ENCODE peak calls at places on chromosome 21, in four cellular contexts. K, O, Z and Y are unnamed samples.

GRCh38 chr21:36473203-36473602 is 6.7 kb downstream of the CLDN14 start:
- DNase-seq in K (no peak), Z (no peak), O (no peak), Y (no peak)

GRCh38 chr21:24050233-24050632 is 1557.0 kb downstream of the MRPL39 start:
- DNase-seq in O (no peak), K (no peak), Z (no peak), Y (no peak)

GRCh38 chr21:25931791-25932190 is 197.0 kb downstream of the GABPA start:
- DNase-seq in K (no peak), O (no peak), Z (no peak), Y (no peak)

GRCh38 chr21:45041351-45041805 is 33.0 kb upstream of the ADARB1 start:
- DNase-seq in Z (peak), K (no peak), O (peak), Y (no peak)

GRCh38 chr21:45698493-45698947 is 55.0 kb downstream of the PCBP3 start:
- DNase-seq in O (peak), Z (peak), K (no peak), Y (no peak)

GRCh38 chr21:26850116-26850643 is 5.0 kb upstream of the ADAMTS1 start:
- DNase-seq in K (peak), O (peak), Z (no peak), Y (no peak)

GRCh38 chr21:37546949-37547614 is 180.5 kb downstream of the DYRK1A start:
- DNase-seq in Z (no peak), K (no peak), O (no peak), Y (no peak)

GRCh38 chr21:37753122-37753599 is 163.1 kb downstream of the KCNJ6 start:
- DNase-seq in O (no peak), K (no peak), Z (no peak), Y (no peak)

GRCh38 chr21:25953659-25954058 is 216.9 kb downstream of the APP start:
- DNase-seq in O (no peak), K (no peak), Z (no peak), Y (no peak)

GRCh38 chr21:14687277-14687642 is 141.1 kb upstream of the SAMSN1 start:
- DNase-seq in K (no peak), Z (no peak), O (no peak), Y (no peak)

GRCh38 chr21:39556176-39556575 is 56.6 kb upstream of the B3GALT5 start:
- DNase-seq in K (peak), O (no peak), Z (no peak), Y (no peak)

GRCh38 chr21:23960769-23961168 is 1646.5 kb downstream of the MRPL39 start:
- DNase-seq in Z (no peak), O (no peak), K (no peak), Y (no peak)

GRCh38 chr21:23887709-23888303 is 1719.5 kb downstream of the MRPL39 start:
- DNase-seq in K (no peak), O (no peak), Z (no peak), Y (peak)

GRCh38 chr21:15908187-15908586 is 178.4 kb downstream of the USP25 start:
- DNase-seq in O (peak), Z (no peak), K (no peak), Y (no peak)

GRCh38 chr21:37358392-37358791 is 8.2 kb upstream of the DYRK1A start:
- DNase-seq in Z (no peak), K (no peak), O (no peak), Y (no peak)

GRCh38 chr21:19547951-19548635 is 1144.5 kb upstream of the TMPRSS15 start:
- DNase-seq in Z (no peak), O (no peak), K (no peak), Y (no peak)

GRCh38 chr21:45877821-45878469 is 103.6 kb upstream of the COL6A1 start:
- DNase-seq in Z (no peak), O (no peak), K (no peak), Y (no peak)

GRCh38 chr21:28828981-28829380 is 163.7 kb downstream of the LTN1 start:
- DNase-seq in K (no peak), O (no peak), Z (no peak), Y (no peak)

GRCh38 chr21:45640888-45641479 is 2.5 kb upstream of the PCBP3 start:
- DNase-seq in K (peak), Z (no peak), O (peak), Y (no peak)

GRCh38 chr21:46002841-46003574 is 21.4 kb downstream of the COL6A1 start:
- DNase-seq in O (no peak), K (no peak), Z (no peak), Y (no peak)

GRCh38 chr21:42112857-42113256 is 41.7 kb downstream of the UMODL1 start:
- DNase-seq in Z (no peak), K (no peak), O (peak), Y (no peak)
- TF ChIP-seq CTCF in Z (no peak), K (no peak), O (no peak), Y (no peak)

DNA sequence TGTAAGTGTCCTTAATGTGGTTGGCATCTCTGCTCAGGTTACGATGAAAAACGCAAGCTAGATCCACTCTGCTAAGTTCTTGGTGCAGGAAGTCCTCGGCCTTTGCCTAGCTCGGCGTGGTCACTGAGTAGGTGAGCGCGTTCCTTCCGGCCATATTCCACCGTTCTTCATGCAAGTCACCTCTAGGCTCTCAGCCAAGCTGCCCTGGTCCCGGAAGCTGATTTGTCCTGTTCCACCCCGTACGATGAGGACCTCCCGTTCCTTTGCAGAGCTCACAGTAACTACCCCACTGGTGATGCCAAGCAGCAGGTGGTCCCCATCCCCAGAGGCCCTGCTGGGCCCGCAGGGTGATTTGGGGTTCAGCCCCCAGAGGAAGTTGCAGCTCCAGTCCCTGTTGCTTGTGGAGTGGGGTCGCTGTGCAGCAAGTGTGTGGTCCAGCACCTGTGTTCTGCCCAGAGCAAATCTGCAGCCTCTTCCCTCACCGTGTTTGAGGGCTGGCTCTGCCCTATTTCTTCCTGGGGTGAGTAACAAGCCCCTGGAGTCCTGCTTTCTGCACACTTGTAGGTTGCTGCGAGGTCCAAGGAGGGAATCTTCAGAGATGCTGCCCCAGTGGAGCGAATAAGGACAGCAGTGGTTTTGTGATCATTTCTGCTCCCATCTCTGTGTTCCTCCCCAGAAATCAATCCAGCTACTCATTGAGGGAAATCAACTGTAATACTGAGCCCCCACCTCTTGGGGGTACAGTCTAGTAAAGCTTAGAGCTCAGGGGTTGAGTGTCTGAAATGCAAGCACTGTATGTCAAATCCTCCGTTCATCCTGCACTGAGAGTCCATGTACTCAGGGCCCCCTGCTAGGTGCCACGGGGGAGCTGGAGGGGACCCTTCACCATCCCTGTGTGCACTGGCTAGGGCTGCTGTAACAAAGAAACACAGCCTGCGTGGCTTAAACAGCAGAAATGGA is 2.3 kb downstream of the UMODL1 start:
- DNase-seq in O (no peak), K (no peak), Z (no peak), Y (no peak)
- TF ChIP-seq CTCF in O (no peak), K (no peak), Z (no peak), Y (no peak)

DNA sequence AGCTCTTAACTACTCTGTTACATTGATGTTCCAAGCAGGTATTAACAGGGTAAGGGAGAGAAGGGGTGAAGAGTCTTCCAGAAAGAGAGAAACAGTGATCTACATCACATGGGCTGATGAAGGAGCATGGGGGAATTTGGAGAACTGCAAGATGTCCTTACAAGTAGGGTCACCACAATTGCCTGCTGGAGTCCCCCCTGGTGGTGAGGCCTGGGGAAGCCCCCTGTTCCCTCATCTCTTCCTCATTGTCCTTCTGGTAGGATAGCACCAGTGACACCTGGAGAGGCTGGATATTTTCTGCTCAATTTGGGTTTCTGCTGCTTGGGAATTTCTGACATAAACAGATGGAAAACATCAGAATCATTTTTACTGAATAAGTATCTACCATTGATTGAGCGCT is 126.6 kb downstream of the RUNX1 start:
- DNase-seq in Z (no peak), K (no peak), O (no peak), Y (no peak)
- TF ChIP-seq CTCF in Z (no peak), K (peak), O (no peak), Y (no peak)

GRCh38 chr21:43797925-43798715 is 8.7 kb downstream of the RRP1 start:
- DNase-seq in Z (no peak), K (no peak), O (no peak), Y (no peak)
- TF ChIP-seq CTCF in Z (no peak), K (no peak), O (no peak), Y (no peak)

DNA sequence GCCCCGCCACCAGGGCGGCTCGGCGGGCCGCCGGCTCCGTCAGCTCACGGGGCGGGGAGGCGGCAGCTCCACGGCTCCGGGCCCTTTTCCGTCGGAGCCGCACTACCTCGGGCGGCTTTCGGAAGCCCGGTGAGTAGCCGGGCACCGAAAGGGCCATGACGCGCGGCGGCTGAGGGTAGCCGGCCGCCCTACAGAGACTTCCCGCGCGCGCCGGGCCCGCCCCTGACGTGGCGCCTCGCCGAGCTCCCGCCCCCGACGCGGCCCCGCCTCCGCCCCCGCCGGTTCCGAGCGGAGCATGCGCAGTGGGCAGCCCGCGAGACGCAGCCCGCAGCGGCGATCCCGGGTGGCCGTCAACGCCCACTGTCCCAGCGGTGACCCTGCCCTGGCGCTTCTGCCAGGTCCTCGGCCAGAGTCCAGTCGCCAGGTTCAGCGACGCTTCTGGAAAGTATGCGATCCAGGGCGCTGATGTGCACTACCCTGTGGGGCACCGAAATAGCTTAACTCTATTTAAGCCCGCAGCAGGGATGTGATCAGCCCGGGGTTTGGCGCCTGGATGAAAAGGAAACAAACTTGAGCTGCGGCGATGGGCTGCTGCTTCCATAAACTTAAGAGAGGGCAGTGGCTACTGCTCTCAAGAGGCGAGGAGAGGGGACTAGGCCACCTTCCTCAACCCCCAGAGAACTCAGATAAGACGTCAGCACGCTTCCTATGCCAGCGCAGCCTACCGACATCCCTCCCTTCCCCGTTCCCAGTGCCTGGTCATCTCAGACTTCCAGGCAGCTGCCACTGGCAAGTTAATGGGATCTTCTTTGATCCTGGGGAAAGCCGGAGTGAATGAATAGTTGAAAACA is at the start of gene DONSON:
- DNase-seq in Z (peak), K (peak), O (peak), Y (peak)
- TF ChIP-seq CTCF in Z (no peak), K (peak), O (no peak), Y (peak)

GRCh38 chr21:42973991-42974831 is at the start of gene PKNOX1:
- DNase-seq in Z (peak), O (peak), K (peak), Y (peak)
- TF ChIP-seq CTCF in Z (no peak), O (no peak), K (no peak), Y (no peak)